ENCODE peak calls at places on chromosome 9, in seven cellular contexts. One of them, this sample, is unnamed.

GRCh38 chr9:86749530-86750275 is 197.6 kb downstream of the GAS1 start:
- DNase-seq in ovary: no peak
- DNase-seq in NCI-H1092: no peak
- DNase-seq in left ventricle myocardium inferior: no peak
- DNase-seq in activated gamma-delta T cell treated with Interleukin-2 at 50 U/mL for 16 hours: no peak
- DNase-seq in NCI-H2081: no peak
- DNase-seq in mucosa of descending colon: no peak
- DNase-seq in this sample: no peak

GRCh38 chr9:84024041-84024575 is 43.5 kb downstream of the RMI1 start:
- DNase-seq in ovary: no peak
- DNase-seq in NCI-H1092: no peak
- DNase-seq in left ventricle myocardium inferior: no peak
- DNase-seq in activated gamma-delta T cell treated with Interleukin-2 at 50 U/mL for 16 hours: no peak
- DNase-seq in NCI-H2081: no peak
- DNase-seq in mucosa of descending colon: no peak
- DNase-seq in this sample: no peak

GRCh38 chr9:117547904-117548303 is 133.0 kb upstream of the ASTN2 start:
- DNase-seq in ovary: no peak
- DNase-seq in NCI-H1092: no peak
- DNase-seq in left ventricle myocardium inferior: no peak
- DNase-seq in activated gamma-delta T cell treated with Interleukin-2 at 50 U/mL for 16 hours: no peak
- DNase-seq in NCI-H2081: no peak
- DNase-seq in mucosa of descending colon: no peak
- DNase-seq in this sample: no peak

GRCh38 chr9:125544988-125545651 is 161.9 kb downstream of the MAPKAP1 start:
- DNase-seq in ovary: peak; percentile 41
- DNase-seq in NCI-H1092: no peak
- DNase-seq in left ventricle myocardium inferior: no peak
- DNase-seq in activated gamma-delta T cell treated with Interleukin-2 at 50 U/mL for 16 hours: no peak
- DNase-seq in NCI-H2081: peak; percentile 52
- DNase-seq in mucosa of descending colon: no peak
- DNase-seq in this sample: peak; percentile 44

GRCh38 chr9:122307925-122308324 is 43.2 kb downstream of the MRRF start:
- DNase-seq in ovary: no peak
- DNase-seq in NCI-H1092: no peak
- DNase-seq in left ventricle myocardium inferior: no peak
- DNase-seq in activated gamma-delta T cell treated with Interleukin-2 at 50 U/mL for 16 hours: no peak
- DNase-seq in NCI-H2081: no peak
- DNase-seq in mucosa of descending colon: no peak
- DNase-seq in this sample: peak; percentile 8

GRCh38 chr9:138074516-138074915 is 196.9 kb downstream of the CACNA1B start:
- DNase-seq in ovary: no peak
- DNase-seq in NCI-H1092: no peak
- DNase-seq in left ventricle myocardium inferior: no peak
- DNase-seq in activated gamma-delta T cell treated with Interleukin-2 at 50 U/mL for 16 hours: no peak
- DNase-seq in NCI-H2081: no peak
- DNase-seq in mucosa of descending colon: no peak
- DNase-seq in this sample: no peak

GRCh38 chr9:120946259-120946658 is 19.7 kb upstream of the TRAF1 start:
- DNase-seq in ovary: no peak
- DNase-seq in NCI-H1092: no peak
- DNase-seq in left ventricle myocardium inferior: no peak
- DNase-seq in activated gamma-delta T cell treated with Interleukin-2 at 50 U/mL for 16 hours: no peak
- DNase-seq in NCI-H2081: no peak
- DNase-seq in mucosa of descending colon: no peak
- DNase-seq in this sample: no peak

GRCh38 chr9:128635266-128636023 is 21.2 kb downstream of the DYNC2I2 start:
- DNase-seq in ovary: peak; percentile 85
- DNase-seq in NCI-H1092: peak; percentile 41
- DNase-seq in left ventricle myocardium inferior: peak; percentile 88
- DNase-seq in activated gamma-delta T cell treated with Interleukin-2 at 50 U/mL for 16 hours: no peak
- DNase-seq in NCI-H2081: peak; percentile 54
- DNase-seq in mucosa of descending colon: peak; percentile 93
- DNase-seq in this sample: peak; percentile 98

GRCh38 chr9:105318729-105319513 is 74.5 kb downstream of the SLC44A1 start:
- DNase-seq in ovary: no peak
- DNase-seq in NCI-H1092: no peak
- DNase-seq in left ventricle myocardium inferior: no peak
- DNase-seq in activated gamma-delta T cell treated with Interleukin-2 at 50 U/mL for 16 hours: no peak
- DNase-seq in NCI-H2081: no peak
- DNase-seq in mucosa of descending colon: no peak
- DNase-seq in this sample: peak; percentile 36

GRCh38 chr9:15287309-15287708 is 19.7 kb downstream of the TTC39B start:
- DNase-seq in ovary: no peak
- DNase-seq in NCI-H1092: no peak
- DNase-seq in left ventricle myocardium inferior: no peak
- DNase-seq in activated gamma-delta T cell treated with Interleukin-2 at 50 U/mL for 16 hours: no peak
- DNase-seq in NCI-H2081: no peak
- DNase-seq in mucosa of descending colon: no peak
- DNase-seq in this sample: no peak

GRCh38 chr9:134386951-134387831 is 60.9 kb downstream of the RXRA start:
- DNase-seq in ovary: no peak
- DNase-seq in NCI-H1092: peak; percentile 38
- DNase-seq in left ventricle myocardium inferior: no peak
- DNase-seq in activated gamma-delta T cell treated with Interleukin-2 at 50 U/mL for 16 hours: no peak
- DNase-seq in NCI-H2081: no peak
- DNase-seq in mucosa of descending colon: no peak
- DNase-seq in this sample: peak; percentile 79

GRCh38 chr9:36074870-36075532 is 38.3 kb downstream of the RECK start:
- DNase-seq in ovary: peak; percentile 75
- DNase-seq in NCI-H1092: no peak
- DNase-seq in left ventricle myocardium inferior: peak; percentile 71
- DNase-seq in activated gamma-delta T cell treated with Interleukin-2 at 50 U/mL for 16 hours: no peak
- DNase-seq in NCI-H2081: peak; percentile 36
- DNase-seq in mucosa of descending colon: no peak
- DNase-seq in this sample: peak; percentile 80

GRCh38 chr9:134716067-134716466 is 74.5 kb downstream of the COL5A1 start:
- DNase-seq in ovary: no peak
- DNase-seq in NCI-H1092: no peak
- DNase-seq in left ventricle myocardium inferior: no peak
- DNase-seq in activated gamma-delta T cell treated with Interleukin-2 at 50 U/mL for 16 hours: no peak
- DNase-seq in NCI-H2081: no peak
- DNase-seq in mucosa of descending colon: no peak
- DNase-seq in this sample: no peak

This sample was measured in body of pancreas.